ENCODE peak calls at places on chromosome 19, in seven cellular contexts. D is EL, N is AG09309, J is iris pigment epithelial cell, B is T-helper 2 cell, V is foreskin melanocyte, T is skeletal muscle cell. Z is an unnamed sample.

GRCh38 chr19:15136234-15136954 is 29.2 kb downstream of the SYDE1 start:
- DNase-seq in T (no peak), D (no peak), J (peak), V (no peak), N (no peak), B (peak), Z (no peak)

GRCh38 chr19:6020166-6020967 is 42.4 kb upstream of the RANBP3 start:
- DNase-seq in T (no peak), D (no peak), N (no peak), B (peak), V (no peak), J (peak), Z (no peak)

GRCh38 chr19:35114656-35115537 is 726 bp upstream of the FXYD3 start:
- DNase-seq in N (no peak), V (peak), T (no peak), J (peak), B (peak), D (peak), Z (no peak)

GRCh38 chr19:39843919-39844793 is 2.0 kb downstream of the FBL start:
- DNase-seq in D (peak), V (peak), N (no peak), T (no peak), B (peak), J (peak), Z (peak)

GRCh38 chr19:18397242-18398202 is at the start of gene LRRC25:
- DNase-seq in B (no peak), D (no peak), T (no peak), V (no peak), J (no peak), N (no peak), Z (no peak)

GRCh38 chr19:7554990-7555864 is 19.7 kb downstream of the PNPLA6 start:
- DNase-seq in D (no peak), T (no peak), V (no peak), N (no peak), J (no peak), B (no peak), Z (no peak)

GRCh38 chr19:52336976-52337375 is 933 bp downstream of the ZNF610 start:
- DNase-seq in N (no peak), V (peak), J (peak), T (peak), D (peak), B (no peak), Z (no peak)

GRCh38 chr19:54208784-54209057 is 8.1 kb downstream of the RPS9 start:
- DNase-seq in J (peak), V (no peak), B (no peak), N (no peak), D (peak), T (no peak), Z (no peak)

GRCh38 chr19:55652311-55653078 is 2.3 kb upstream of the U2AF2 start:
- DNase-seq in D (no peak), J (no peak), V (no peak), B (no peak), N (no peak), T (no peak), Z (no peak)

GRCh38 chr19:14385492-14385891 is 4.2 kb downstream of the ADGRE5 start:
- DNase-seq in D (no peak), V (no peak), N (no peak), B (no peak), J (no peak), T (no peak), Z (no peak)

GRCh38 chr19:56350416-56351045 is 35.9 kb upstream of the ZSCAN5A start:
- DNase-seq in N (peak), T (no peak), J (peak), V (peak), D (peak), B (peak), Z (peak)

GRCh38 chr19:38034153-38034835 is 127.3 kb downstream of the SIPA1L3 start:
- DNase-seq in J (peak), V (no peak), T (no peak), N (no peak), D (peak), B (no peak), Z (no peak)

GRCh38 chr19:21851596-21852345 is 15.8 kb upstream of the ZNF43 start:
- DNase-seq in D (peak), B (peak), N (peak), V (peak), T (peak), J (peak), Z (peak)

GRCh38 chr19:13692096-13692495 is 72.2 kb upstream of the MRI1 start:
- DNase-seq in N (peak), V (no peak), D (peak), J (peak), T (no peak), B (no peak), Z (peak)

GRCh38 chr19:42132851-42133528 is 744 bp upstream of the POU2F2 start:
- DNase-seq in N (no peak), D (peak), B (peak), T (no peak), J (no peak), V (peak), Z (no peak)

GRCh38 chr19:16342002-16342715 is 17.5 kb downstream of the KLF2 start:
- DNase-seq in V (no peak), N (no peak), T (no peak), D (no peak), B (peak), J (no peak), Z (no peak)

GRCh38 chr19:39430675-39431593 is 4.8 kb downstream of the RPS16 start:
- DNase-seq in D (peak), V (no peak), N (no peak), J (peak), B (peak), T (peak), Z (no peak)

GRCh38 chr19:18814063-18814462 is 17.7 kb upstream of the UPF1 start:
- DNase-seq in T (no peak), J (no peak), V (no peak), N (no peak), B (no peak), D (no peak), Z (no peak)

GRCh38 chr19:38079926-38080380 is 144.1 kb downstream of the DPF1 start:
- DNase-seq in J (peak), T (peak), D (peak), B (peak), V (peak), N (peak), Z (peak)

GRCh38 chr19:45473366-45474190 is 5.8 kb downstream of the FOSB start:
- DNase-seq in J (no peak), T (no peak), D (no peak), N (no peak), V (no peak), B (no peak), Z (no peak)